ENCODE peak calls at places on chromosomes 3 and 15, in seven cellular contexts. One of them, this sample, is unnamed.

GRCh38 chr3:133935843-133936825 is 40.5 kb upstream of the RAB6B start:
- DNase-seq in sigmoid colon: peak
- DNase-seq in A549: no peak
- DNase-seq in ovary: no peak
- DNase-seq in transverse colon: no peak
- DNase-seq in SK-N-SH: no peak
- DNase-seq in HepG2: no peak
- DNase-seq in this sample: peak

GRCh38 chr15:71451080-71451479 is 335.8 kb downstream of the THSD4 start:
- DNase-seq in sigmoid colon: no peak
- DNase-seq in A549: no peak
- DNase-seq in ovary: no peak
- DNase-seq in transverse colon: no peak
- DNase-seq in SK-N-SH: no peak
- DNase-seq in HepG2: no peak
- DNase-seq in this sample: no peak

GRCh38 chr3:47012342-47013230 is 33.1 kb downstream of the NBEAL2 start:
- DNase-seq in sigmoid colon: no peak
- DNase-seq in A549: no peak
- DNase-seq in ovary: no peak
- DNase-seq in transverse colon: no peak
- DNase-seq in SK-N-SH: no peak
- DNase-seq in HepG2: no peak
- DNase-seq in this sample: peak

GRCh38 chr3:177055557-177056290 is 141.6 kb downstream of the TBL1XR1 start:
- DNase-seq in sigmoid colon: no peak
- DNase-seq in A549: no peak
- DNase-seq in ovary: no peak
- DNase-seq in transverse colon: no peak
- DNase-seq in SK-N-SH: no peak
- DNase-seq in HepG2: no peak
- DNase-seq in this sample: no peak

GRCh38 chr15:32667321-32667720 is 25.8 kb downstream of the SCG5 start:
- DNase-seq in sigmoid colon: no peak
- DNase-seq in A549: no peak
- DNase-seq in ovary: no peak
- DNase-seq in transverse colon: no peak
- DNase-seq in SK-N-SH: no peak
- DNase-seq in HepG2: no peak
- DNase-seq in this sample: no peak

GRCh38 chr15:37106490-37107001 is 6.2 kb upstream of the MEIS2 start:
- DNase-seq in sigmoid colon: peak
- DNase-seq in A549: no peak
- DNase-seq in ovary: peak
- DNase-seq in transverse colon: no peak
- DNase-seq in SK-N-SH: no peak
- DNase-seq in HepG2: no peak
- DNase-seq in this sample: no peak

GRCh38 chr3:76470285-76470684 is 569.6 kb upstream of the ROBO2 start:
- DNase-seq in sigmoid colon: no peak
- DNase-seq in A549: no peak
- DNase-seq in ovary: no peak
- DNase-seq in transverse colon: no peak
- DNase-seq in SK-N-SH: no peak
- DNase-seq in HepG2: no peak
- DNase-seq in this sample: no peak

GRCh38 chr15:41943543-41944312 is 28.6 kb downstream of the EHD4 start:
- DNase-seq in sigmoid colon: no peak
- DNase-seq in A549: no peak
- DNase-seq in ovary: no peak
- DNase-seq in transverse colon: no peak
- DNase-seq in SK-N-SH: no peak
- DNase-seq in HepG2: no peak
- DNase-seq in this sample: no peak

GRCh38 chr15:51390239-51390931 is 48.9 kb downstream of the GLDN start:
- DNase-seq in sigmoid colon: no peak
- DNase-seq in A549: no peak
- DNase-seq in ovary: no peak
- DNase-seq in transverse colon: no peak
- DNase-seq in SK-N-SH: no peak
- DNase-seq in HepG2: no peak
- DNase-seq in this sample: no peak

GRCh38 chr3:154990543-154990942 is 89.6 kb upstream of the MME start:
- DNase-seq in sigmoid colon: no peak
- DNase-seq in A549: no peak
- DNase-seq in ovary: no peak
- DNase-seq in transverse colon: no peak
- DNase-seq in SK-N-SH: no peak
- DNase-seq in HepG2: no peak
- DNase-seq in this sample: no peak

GRCh38 chr3:196322-197153 is at the start of gene CHL1:
- DNase-seq in sigmoid colon: peak
- DNase-seq in A549: no peak
- DNase-seq in ovary: peak
- DNase-seq in transverse colon: no peak
- DNase-seq in SK-N-SH: peak
- DNase-seq in HepG2: no peak
- DNase-seq in this sample: no peak

GRCh38 chr3:119161240-119161639 is 12.2 kb upstream of the UPK1B start:
- DNase-seq in sigmoid colon: no peak
- DNase-seq in A549: peak
- DNase-seq in ovary: no peak
- DNase-seq in transverse colon: no peak
- DNase-seq in SK-N-SH: no peak
- DNase-seq in HepG2: no peak
- DNase-seq in this sample: no peak

GRCh38 chr15:52680041-52680391 is 828 bp upstream of the ATOSA start:
- DNase-seq in sigmoid colon: no peak
- DNase-seq in A549: peak
- DNase-seq in ovary: no peak
- DNase-seq in transverse colon: no peak
- DNase-seq in SK-N-SH: peak
- DNase-seq in HepG2: no peak
- DNase-seq in this sample: no peak

GRCh38 chr3:52831500-52832301 is 1.2 kb upstream of the ITIH4 start:
- DNase-seq in sigmoid colon: peak
- DNase-seq in A549: peak
- DNase-seq in ovary: peak
- DNase-seq in transverse colon: peak
- DNase-seq in SK-N-SH: peak
- DNase-seq in HepG2: peak
- DNase-seq in this sample: peak

GRCh38 chr3:50648297-50648696 is 26.4 kb upstream of the DOCK3 start:
- DNase-seq in sigmoid colon: no peak
- DNase-seq in A549: no peak
- DNase-seq in ovary: no peak
- DNase-seq in transverse colon: no peak
- DNase-seq in SK-N-SH: peak
- DNase-seq in HepG2: no peak
- DNase-seq in this sample: no peak

GRCh38 chr3:81916890-81917289 is 155.4 kb upstream of the GBE1 start:
- DNase-seq in sigmoid colon: no peak
- DNase-seq in A549: no peak
- DNase-seq in ovary: no peak
- DNase-seq in transverse colon: no peak
- DNase-seq in SK-N-SH: no peak
- DNase-seq in HepG2: no peak
- DNase-seq in this sample: no peak

DNA sequence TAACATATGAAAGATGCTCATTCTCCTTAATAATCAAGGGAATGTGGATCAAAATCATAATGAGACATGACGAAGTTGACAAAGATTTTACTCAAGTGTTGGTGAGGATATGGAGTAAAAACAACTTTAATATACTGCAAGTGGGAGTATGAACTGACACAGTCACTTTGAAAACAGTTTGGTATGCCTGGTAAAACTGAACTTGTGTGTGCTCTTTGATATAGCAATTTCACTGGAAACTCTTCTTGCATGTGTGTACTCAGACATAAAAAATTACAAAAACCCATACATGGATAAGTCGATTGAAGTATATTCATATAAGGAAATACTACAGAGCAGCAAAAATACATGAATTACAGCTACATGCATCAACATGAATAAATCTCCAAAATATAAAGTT is 182.5 kb downstream of the NFKBIZ start:
- DNase-seq in sigmoid colon: no peak
- DNase-seq in A549: no peak
- DNase-seq in ovary: no peak
- DNase-seq in transverse colon: no peak
- DNase-seq in SK-N-SH: no peak
- DNase-seq in HepG2: no peak
- DNase-seq in this sample: no peak
- H3K4me3 ChIP-seq in sigmoid colon: no peak
- H3K4me3 ChIP-seq in A549: no peak
- H3K4me3 ChIP-seq in ovary: no peak
- H3K4me3 ChIP-seq in transverse colon: no peak
- H3K4me3 ChIP-seq in SK-N-SH: no peak
- H3K4me3 ChIP-seq in HepG2: no peak
- H3K4me3 ChIP-seq in this sample: no peak

GRCh38 chr3:135023985-135024658 is 229.1 kb downstream of the EPHB1 start:
- DNase-seq in sigmoid colon: no peak
- DNase-seq in A549: no peak
- DNase-seq in ovary: no peak
- DNase-seq in transverse colon: no peak
- DNase-seq in SK-N-SH: no peak
- DNase-seq in HepG2: no peak
- DNase-seq in this sample: no peak

GRCh38 chr3:135014575-135014974 is 219.5 kb downstream of the EPHB1 start:
- DNase-seq in sigmoid colon: no peak
- DNase-seq in A549: no peak
- DNase-seq in ovary: no peak
- DNase-seq in transverse colon: no peak
- DNase-seq in SK-N-SH: no peak
- DNase-seq in HepG2: no peak
- DNase-seq in this sample: no peak

GRCh38 chr3:135018171-135018923 is 223.3 kb downstream of the EPHB1 start:
- DNase-seq in sigmoid colon: no peak
- DNase-seq in A549: no peak
- DNase-seq in ovary: no peak
- DNase-seq in transverse colon: no peak
- DNase-seq in SK-N-SH: no peak
- DNase-seq in HepG2: no peak
- DNase-seq in this sample: no peak

GRCh38 chr3:135017494-135017893 is 222.4 kb downstream of the EPHB1 start:
- DNase-seq in sigmoid colon: no peak
- DNase-seq in A549: no peak
- DNase-seq in ovary: no peak
- DNase-seq in transverse colon: no peak
- DNase-seq in SK-N-SH: no peak
- DNase-seq in HepG2: no peak
- DNase-seq in this sample: no peak

DNA sequence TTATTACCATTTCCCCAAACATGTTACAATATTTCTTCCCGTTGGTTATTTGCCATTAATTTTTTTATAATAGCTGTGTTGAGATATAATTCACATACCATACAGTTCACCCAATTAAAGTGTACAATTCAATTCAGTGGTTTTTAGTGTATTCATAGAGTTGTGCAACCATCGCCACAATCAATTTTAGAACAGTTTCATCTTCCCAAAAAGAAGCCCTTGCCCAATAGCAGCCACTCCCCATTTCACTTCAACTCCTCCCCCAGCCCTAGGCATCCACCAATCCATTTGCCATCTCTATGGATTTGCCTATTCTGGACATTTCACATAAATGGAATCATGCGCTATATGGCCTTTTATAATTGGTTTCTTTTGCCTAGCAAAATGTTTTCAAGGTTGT is 225.1 kb downstream of the EPHB1 start:
- DNase-seq in sigmoid colon: no peak
- DNase-seq in A549: no peak
- DNase-seq in ovary: no peak
- DNase-seq in transverse colon: no peak
- DNase-seq in SK-N-SH: no peak
- DNase-seq in HepG2: no peak
- DNase-seq in this sample: no peak
- TF ChIP-seq CTCF in sigmoid colon: no peak
- TF ChIP-seq CTCF in A549: no peak
- TF ChIP-seq CTCF in ovary: no peak
- TF ChIP-seq CTCF in transverse colon: no peak
- TF ChIP-seq CTCF in SK-N-SH: no peak
- TF ChIP-seq CTCF in HepG2: no peak
- TF ChIP-seq CTCF in this sample: no peak

GRCh38 chr15:77001351-77001750 is 6.4 kb downstream of the PSTPIP1 start:
- DNase-seq in sigmoid colon: no peak
- DNase-seq in A549: no peak
- DNase-seq in ovary: no peak
- DNase-seq in transverse colon: no peak
- DNase-seq in SK-N-SH: no peak
- DNase-seq in HepG2: no peak
- DNase-seq in this sample: no peak

GRCh38 chr15:76996526-76997401 is 1.8 kb downstream of the PSTPIP1 start:
- DNase-seq in sigmoid colon: peak
- DNase-seq in A549: no peak
- DNase-seq in ovary: peak
- DNase-seq in transverse colon: no peak
- DNase-seq in SK-N-SH: peak
- DNase-seq in HepG2: no peak
- DNase-seq in this sample: no peak

GRCh38 chr15:76996076-76996525 is 1.2 kb downstream of the PSTPIP1 start:
- DNase-seq in sigmoid colon: peak
- DNase-seq in A549: no peak
- DNase-seq in ovary: no peak
- DNase-seq in transverse colon: no peak
- DNase-seq in SK-N-SH: no peak
- DNase-seq in HepG2: no peak
- DNase-seq in this sample: no peak

GRCh38 chr15:76999996-77000395 is 5.1 kb downstream of the PSTPIP1 start:
- DNase-seq in sigmoid colon: no peak
- DNase-seq in A549: no peak
- DNase-seq in ovary: no peak
- DNase-seq in transverse colon: no peak
- DNase-seq in SK-N-SH: no peak
- DNase-seq in HepG2: no peak
- DNase-seq in this sample: no peak

DNA sequence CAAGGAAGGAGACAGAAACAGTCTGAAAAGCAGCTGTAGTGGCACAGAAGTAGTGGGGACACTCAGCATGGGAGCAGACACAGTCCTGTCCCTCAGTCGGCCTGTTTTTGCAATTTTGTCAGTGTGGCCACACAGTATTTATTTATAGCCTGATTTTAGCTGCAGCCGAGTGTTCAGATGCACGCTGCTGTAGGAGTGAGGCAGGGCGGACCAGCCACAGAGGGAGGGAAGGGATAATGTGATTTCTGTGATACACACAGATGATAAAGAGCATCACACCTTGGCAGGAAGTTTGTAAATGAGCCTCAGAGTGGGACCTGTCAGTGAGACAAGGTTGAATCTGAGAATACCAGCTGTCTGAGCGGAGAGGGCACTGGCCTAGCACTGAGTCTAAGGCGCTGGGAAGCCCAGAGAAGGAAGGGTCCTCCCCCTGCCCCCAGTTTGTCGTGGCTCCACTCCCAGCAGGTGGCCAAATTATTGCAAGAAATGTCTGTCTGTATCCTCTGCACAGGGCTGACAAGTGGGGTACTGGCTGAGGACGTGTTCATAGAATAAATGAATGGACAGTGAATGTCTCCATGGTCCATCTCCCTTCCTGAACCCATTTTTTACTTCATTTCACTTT is 3.8 kb downstream of the PSTPIP1 start:
- DNase-seq in sigmoid colon: no peak
- DNase-seq in A549: no peak
- DNase-seq in ovary: no peak
- DNase-seq in transverse colon: no peak
- DNase-seq in SK-N-SH: peak
- DNase-seq in HepG2: no peak
- DNase-seq in this sample: no peak
- TF ChIP-seq EP300 in sigmoid colon: no peak
- TF ChIP-seq EP300 in A549: no peak
- TF ChIP-seq EP300 in ovary: no peak
- TF ChIP-seq EP300 in transverse colon: no peak
- TF ChIP-seq EP300 in SK-N-SH: no peak
- TF ChIP-seq EP300 in HepG2: no peak
- TF ChIP-seq EP300 in this sample: no peak

GRCh38 chr3:68290333-68290732 is 635.9 kb upstream of the SUCLG2 start:
- DNase-seq in sigmoid colon: no peak
- DNase-seq in A549: no peak
- DNase-seq in ovary: no peak
- DNase-seq in transverse colon: no peak
- DNase-seq in SK-N-SH: no peak
- DNase-seq in HepG2: no peak
- DNase-seq in this sample: no peak
- H3K4me3 ChIP-seq in sigmoid colon: no peak
- H3K4me3 ChIP-seq in A549: no peak
- H3K4me3 ChIP-seq in ovary: no peak
- H3K4me3 ChIP-seq in transverse colon: no peak
- H3K4me3 ChIP-seq in SK-N-SH: no peak
- H3K4me3 ChIP-seq in HepG2: no peak
- H3K4me3 ChIP-seq in this sample: no peak